ENCODE peak calls at places on chromosomes 3 and 15, in nine cellular contexts. U is upper lobe of right lung, L is fibroblast of pulmonary artery, H is IMR-90, W is endothelial cell of umbilical vein, F is dorsolateral prefrontal cortex, Z is tibial nerve, A is OCI-LY7, O is WERI-Rb-1. V is an unnamed sample.

GRCh38 chr3:187027531-187027936 is 97.2 kb downstream of the ST6GAL1 start:
- DNase-seq in O (no peak), H (no peak), A (peak), W (no peak), F (no peak), L (no peak), Z (no peak), U (no peak), V (no peak)

GRCh38 chr3:166190360-166190759 is 353.1 kb upstream of the BCHE start:
- DNase-seq in U (no peak), W (no peak), O (no peak), L (peak), F (no peak), H (peak), Z (no peak), A (no peak), V (no peak)

GRCh38 chr3:129398803-129399144 is 29.7 kb downstream of the EFCAB12 start:
- DNase-seq in H (peak), W (peak), O (peak), F (no peak), A (peak), Z (no peak), U (no peak), L (no peak), V (no peak)

GRCh38 chr3:195802261-195802701 is 9.4 kb downstream of the MUC4 start:
- DNase-seq in L (no peak), Z (no peak), U (no peak), W (no peak), A (peak), O (no peak), H (no peak), F (no peak), V (no peak)

GRCh38 chr3:150348500-150348899 is 59.6 kb upstream of the TSC22D2 start:
- DNase-seq in H (peak), A (no peak), Z (no peak), O (no peak), U (no peak), W (peak), F (no peak), L (peak), V (no peak)

GRCh38 chr15:99486371-99487336 is 79.1 kb upstream of the MEF2A start:
- DNase-seq in A (no peak), Z (no peak), W (peak), L (peak), F (peak), H (peak), U (peak), O (peak), V (no peak)

GRCh38 chr3:52784931-52785590 is 7.7 kb downstream of the ITIH1 start:
- DNase-seq in Z (no peak), H (no peak), F (no peak), U (peak), W (no peak), L (no peak), O (no peak), A (no peak), V (no peak)

GRCh38 chr15:95975212-95975611 is 355.3 kb upstream of the NR2F2 start:
- DNase-seq in H (no peak), A (no peak), L (no peak), W (no peak), F (no peak), Z (no peak), O (no peak), U (no peak), V (peak)

GRCh38 chr3:71064288-71064975 is 519.1 kb downstream of the FOXP1 start:
- DNase-seq in Z (no peak), L (peak), A (peak), W (peak), O (peak), H (peak), U (peak), F (no peak), V (peak)

GRCh38 chr3:197030379-197031314 is 1.0 kb upstream of the MELTF start:
- DNase-seq in O (no peak), W (no peak), U (no peak), Z (no peak), L (no peak), A (no peak), H (no peak), F (no peak), V (peak)

GRCh38 chr3:45666729-45667440 is 22.3 kb upstream of the SACM1L start:
- DNase-seq in L (peak), Z (no peak), F (no peak), U (no peak), W (peak), A (no peak), H (peak), O (no peak), V (no peak)

GRCh38 chr15:29770796-29771195 is 51.5 kb downstream of the TJP1 start:
- DNase-seq in Z (no peak), H (peak), W (no peak), F (no peak), L (no peak), O (no peak), U (no peak), A (no peak), V (no peak)

GRCh38 chr15:70793694-70794093 is 30.3 kb upstream of the UACA start:
- DNase-seq in U (no peak), F (no peak), O (no peak), W (no peak), Z (no peak), A (no peak), L (no peak), H (no peak), V (no peak)

GRCh38 chr15:26572606-26573350 is 200.1 kb downstream of the GABRB3 start:
- DNase-seq in U (no peak), A (no peak), L (no peak), Z (no peak), H (no peak), F (no peak), O (no peak), W (no peak), V (no peak)

GRCh38 chr3:37963635-37964034 is 27.0 kb upstream of the VILL start:
- DNase-seq in H (no peak), U (no peak), A (no peak), F (no peak), W (no peak), Z (no peak), L (no peak), O (no peak), V (no peak)
- TF ChIP-seq CTCF in H (no peak), U (no peak), A (peak), F (no peak), W (no peak), Z (no peak), L (no peak), O (no peak), V (no peak)

GRCh38 chr3:111859061-111859973 is at the start of gene PHLDB2:
- DNase-seq in L (peak), O (peak), H (peak), F (no peak), Z (peak), W (peak), U (peak), A (peak), V (peak)
- TF ChIP-seq CTCF in L (peak), O (peak), H (no peak), F (no peak), Z (no peak), W (no peak), U (no peak), A (no peak), V (no peak)

GRCh38 chr3:146334151-146334550 is 83.2 kb upstream of the PLSCR4 start:
- DNase-seq in Z (peak), A (no peak), F (no peak), L (peak), H (peak), O (peak), W (peak), U (no peak), V (no peak)
- TF ChIP-seq CTCF in Z (peak), A (no peak), F (no peak), L (peak), H (peak), O (peak), W (peak), U (no peak), V (no peak)

DNA sequence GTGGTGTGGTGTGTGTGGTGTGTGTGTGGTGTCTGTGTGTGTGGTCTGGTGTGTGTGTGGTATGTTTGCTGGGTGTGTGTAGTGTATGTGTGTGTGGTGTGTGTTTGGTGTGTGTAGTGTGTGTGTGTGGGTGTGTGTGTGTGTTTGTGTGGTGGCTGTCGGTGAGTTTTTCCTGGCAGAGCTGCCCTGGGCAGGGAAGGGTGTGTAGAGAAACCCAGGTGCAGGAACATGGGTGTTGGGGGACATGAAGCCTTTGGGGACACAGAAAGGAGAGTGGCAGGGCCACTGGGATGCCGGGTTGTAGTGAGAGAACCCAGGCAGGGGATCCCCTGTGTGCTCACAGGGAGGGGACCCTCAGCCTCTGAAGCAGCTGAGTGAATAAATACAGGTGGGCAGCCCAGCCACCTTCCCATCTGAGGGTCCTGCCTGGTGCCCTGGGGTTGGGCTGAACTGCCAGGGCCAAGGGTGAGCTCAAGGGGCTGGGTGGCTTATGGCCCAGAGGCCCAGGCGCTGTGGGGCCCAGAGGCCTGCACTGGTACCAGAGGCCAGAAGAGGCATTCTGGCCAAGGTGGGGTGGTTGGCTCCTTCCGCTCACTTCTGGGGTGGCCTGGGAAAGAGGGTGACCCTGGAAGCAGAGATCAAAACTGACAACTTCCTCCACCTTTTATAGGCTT is 48.5 kb upstream of the CTSH start:
- DNase-seq in L (no peak), W (no peak), A (no peak), H (no peak), Z (no peak), O (no peak), F (no peak), U (no peak), V (no peak)
- TF ChIP-seq CTCF in L (no peak), W (no peak), A (no peak), H (no peak), Z (no peak), O (no peak), F (no peak), U (no peak), V (no peak)

GRCh38 chr3:50388021-50388719 is 28.8 kb upstream of the TMEM115 start:
- DNase-seq in F (no peak), A (peak), U (no peak), Z (no peak), O (peak), W (no peak), L (no peak), H (no peak), V (no peak)
- TF ChIP-seq CTCF in F (peak), A (peak), U (no peak), Z (peak), O (peak), W (peak), L (peak), H (peak), V (no peak)

GRCh38 chr3:12228461-12228860 is 60.4 kb upstream of the PPARG start:
- DNase-seq in O (no peak), H (no peak), F (no peak), U (no peak), A (no peak), Z (no peak), W (no peak), L (no peak), V (no peak)

GRCh38 chr3:12230406-12230805 is 58.5 kb upstream of the PPARG start:
- DNase-seq in L (no peak), W (no peak), Z (no peak), F (no peak), O (no peak), A (no peak), H (no peak), U (no peak), V (no peak)

GRCh38 chr3:12229896-12230295 is 59.0 kb upstream of the PPARG start:
- DNase-seq in H (no peak), W (no peak), F (no peak), A (no peak), O (no peak), Z (no peak), U (peak), L (no peak), V (no peak)

GRCh38 chr3:12229144-12229871 is 59.6 kb upstream of the PPARG start:
- DNase-seq in A (no peak), L (no peak), O (no peak), F (no peak), W (no peak), Z (no peak), U (no peak), H (no peak), V (no peak)

DNA sequence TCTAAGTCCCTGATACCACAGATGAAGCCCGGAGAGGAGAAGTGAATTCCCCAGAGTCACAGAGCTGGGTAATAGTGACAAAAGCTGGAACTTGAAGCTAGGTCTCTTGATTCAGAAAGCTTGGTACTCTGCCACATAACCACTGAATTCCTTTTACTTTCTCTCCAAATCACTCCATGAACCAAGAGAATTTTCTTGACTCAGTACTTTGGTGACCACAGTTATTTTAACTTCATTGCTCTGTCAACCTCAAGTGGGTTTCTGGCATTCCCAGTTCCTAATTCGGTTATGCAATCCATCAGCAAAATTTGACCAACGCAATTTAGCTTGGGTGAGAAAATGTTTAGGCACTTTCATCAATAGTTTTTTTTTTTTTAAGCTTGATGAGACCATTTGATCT is 61.0 kb upstream of the PPARG start:
- DNase-seq in H (peak), Z (no peak), A (no peak), W (no peak), O (no peak), U (no peak), F (no peak), L (peak), V (no peak)
- TF ChIP-seq CTCF in H (no peak), Z (no peak), A (no peak), W (no peak), O (no peak), U (no peak), F (no peak), L (no peak), V (no peak)